ENCODE peak calls at places on chromosomes 12 and 14, in ten cellular contexts. Q is breast epithelium; R is suprapubic skin; Z is upper lobe of right lung; D is prostate gland; U is Panc1; J is mammary epithelial cell; L is HepG2; M is small intestine; F is CD8-positive, alpha-beta T cell. K is an unnamed sample.
A peak's percentile ranks its signal among the peaks of the same experiment; 100 is the strongest.

GRCh38 chr12:115199831-115200230 is 515.9 kb upstream of the TBX3 start:
- DNase-seq in Q (no peak), R (no peak), Z (no peak), D (no peak), U (no peak), J (no peak), L (no peak), M (no peak), F (no peak), K (no peak)

GRCh38 chr14:71711619-71712018 is 220.6 kb upstream of the RGS6 start:
- DNase-seq in Q (no peak), R (no peak), Z (no peak), D (no peak), U (no peak), J (peak; percentile 81), L (no peak), M (no peak), F (no peak), K (no peak)

GRCh38 chr12:39272934-39273770 is 169.8 kb downstream of the KIF21A start:
- DNase-seq in Q (no peak), R (no peak), Z (no peak), D (no peak), U (peak; percentile 10), J (peak; percentile 35), L (peak; percentile 24), M (peak; percentile 25), F (peak; percentile 8), K (no peak)

GRCh38 chr14:56351861-56352260 is 227.7 kb upstream of the TMEM260 start:
- DNase-seq in Q (no peak), R (no peak), Z (no peak), D (no peak), U (no peak), J (peak; percentile 57), L (no peak), M (no peak), F (no peak), K (no peak)

GRCh38 chr12:116336542-116337065 is 59.1 kb upstream of the MED13L start:
- DNase-seq in Q (no peak), R (no peak), Z (no peak), D (no peak), U (no peak), J (no peak), L (no peak), M (no peak), F (no peak), K (no peak)

GRCh38 chr12:81303935-81304334 is 226.1 kb downstream of the ACSS3 start:
- DNase-seq in Q (no peak), R (no peak), Z (no peak), D (no peak), U (no peak), J (no peak), L (no peak), M (no peak), F (no peak), K (no peak)

GRCh38 chr14:94933411-94933964 is 163.6 kb upstream of the GSC start:
- DNase-seq in Q (no peak), R (no peak), Z (no peak), D (peak; percentile 49), U (no peak), J (no peak), L (no peak), M (no peak), F (no peak), K (no peak)

GRCh38 chr14:97459180-97459579 is 662.0 kb downstream of the VRK1 start:
- DNase-seq in Q (no peak), R (no peak), Z (no peak), D (no peak), U (no peak), J (no peak), L (no peak), M (peak; percentile 22), F (no peak), K (no peak)

GRCh38 chr12:129594098-129594497 is 309.7 kb downstream of the TMEM132D start:
- DNase-seq in Q (no peak), R (no peak), Z (no peak), D (no peak), U (no peak), J (no peak), L (no peak), M (no peak), F (no peak), K (no peak)

GRCh38 chr14:101819251-101819990 is 57.9 kb downstream of the PPP2R5C start:
- DNase-seq in Q (no peak), R (no peak), Z (no peak), D (no peak), U (no peak), J (no peak), L (no peak), M (peak; percentile 52), F (peak; percentile 76), K (no peak)

GRCh38 chr14:73785834-73786631 is 65.6 kb upstream of the PTGR2 start:
- DNase-seq in Q (peak; percentile 70), R (peak; percentile 93), Z (peak; percentile 88), D (peak; percentile 81), U (no peak), J (peak; percentile 84), L (peak; percentile 95), M (peak; percentile 85), F (peak; percentile 62), K (peak; percentile 86)

GRCh38 chr12:119957135-119957534 is 31.9 kb upstream of the BICDL1 start:
- DNase-seq in Q (no peak), R (no peak), Z (no peak), D (no peak), U (no peak), J (no peak), L (no peak), M (no peak), F (no peak), K (no peak)

GRCh38 chr12:130829391-130830245 is 9.4 kb downstream of the STX2 start:
- DNase-seq in Q (no peak), R (no peak), Z (no peak), D (no peak), U (no peak), J (no peak), L (no peak), M (no peak), F (no peak), K (no peak)

GRCh38 chr12:120229583-120230325 is 28.8 kb upstream of the RPLP0 start:
- DNase-seq in Q (no peak), R (no peak), Z (no peak), D (no peak), U (no peak), J (peak; percentile 76), L (no peak), M (peak; percentile 94), F (peak; percentile 5), K (peak; percentile 53)

GRCh38 chr12:132514838-132515237 is 24.9 kb downstream of the FBRSL1 start:
- DNase-seq in Q (no peak), R (no peak), Z (no peak), D (no peak), U (no peak), J (no peak), L (no peak), M (no peak), F (no peak), K (no peak)

DNA sequence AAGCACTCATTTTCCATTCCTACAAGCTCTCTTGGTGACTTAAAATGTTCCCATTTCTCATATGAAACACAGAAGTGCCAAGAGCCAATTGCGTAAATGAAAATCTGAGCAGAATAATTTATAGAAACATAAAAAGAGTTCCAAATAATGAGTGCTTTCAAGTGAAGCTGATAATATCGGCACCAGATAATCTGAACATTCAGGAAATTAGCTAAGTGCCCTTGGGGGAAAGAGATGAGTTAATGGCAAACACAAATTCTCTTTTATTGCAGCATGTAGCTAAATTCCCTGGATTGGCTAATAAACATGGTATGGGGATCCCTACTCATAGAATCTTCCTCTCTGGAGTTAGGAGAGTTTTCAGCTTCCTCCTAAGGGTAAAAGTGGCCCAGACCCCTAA is 46.7 kb downstream of the DAD1 start:
- DNase-seq in Q (no peak), R (no peak), Z (no peak), D (no peak), U (no peak), J (peak; percentile 41), L (no peak), M (no peak), F (no peak), K (no peak)
- H3K27ac ChIP-seq in Q (no peak overlapping the region), R (no peak overlapping the region), Z (no peak overlapping the region), D (no peak overlapping the region), U (no peak overlapping the region), J (no peak overlapping the region), L (no peak overlapping the region), M (no peak overlapping the region), F (peak overlapping the region; percentile 22), K (no peak overlapping the region)

DNA sequence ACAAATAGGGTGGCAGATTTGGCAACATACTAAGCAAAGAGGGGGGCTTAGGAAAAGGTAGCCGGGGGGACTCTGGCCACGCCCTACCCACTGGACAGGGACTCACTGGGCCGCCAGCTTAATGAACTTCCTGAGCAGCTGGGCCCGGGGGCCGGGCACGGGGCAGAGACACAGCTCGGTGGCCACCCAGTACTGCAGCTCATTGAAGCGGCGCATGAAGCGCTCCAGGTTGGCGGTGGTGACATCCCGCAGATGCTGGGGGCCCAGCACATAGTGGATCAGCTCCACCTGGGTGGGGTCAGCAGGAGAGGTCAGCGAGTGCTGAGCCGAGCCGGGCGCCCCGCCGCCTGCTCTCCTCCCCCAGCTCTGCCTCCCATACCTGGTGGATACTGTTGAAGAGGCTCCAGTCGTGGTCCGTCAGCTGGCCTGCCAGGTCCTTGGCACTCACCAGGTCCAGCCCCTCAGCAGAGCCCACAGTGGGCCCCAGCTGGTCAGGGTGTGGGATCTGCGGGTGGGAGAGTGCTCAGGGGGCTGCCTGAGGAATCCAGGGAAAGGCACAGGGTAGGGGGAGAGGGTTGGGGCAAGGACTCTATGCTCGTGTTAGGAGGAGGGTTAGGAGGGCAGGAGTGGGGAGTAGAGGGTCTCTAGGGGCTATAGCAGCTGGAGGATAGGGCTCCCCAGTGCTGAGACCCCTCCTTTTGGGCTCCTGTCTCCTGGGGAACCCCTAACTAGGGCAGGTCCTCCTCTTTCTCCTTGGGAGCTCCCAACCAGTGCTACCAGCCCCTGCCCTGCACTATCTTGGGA is 15.4 kb upstream of the ENDOU start:
- DNase-seq in Q (no peak), R (no peak), Z (no peak), D (no peak), U (no peak), J (no peak), L (peak; percentile 9), M (no peak), F (no peak), K (no peak)
- H3K27ac ChIP-seq in Q (peak overlapping the region; percentile 62), R (peak overlapping the region; percentile 38), Z (peak overlapping the region; percentile 47), D (no peak overlapping the region), U (no peak overlapping the region), J (no peak overlapping the region), L (no peak overlapping the region), M (peak overlapping the region; percentile 42), F (no peak overlapping the region), K (no peak overlapping the region)

DNA sequence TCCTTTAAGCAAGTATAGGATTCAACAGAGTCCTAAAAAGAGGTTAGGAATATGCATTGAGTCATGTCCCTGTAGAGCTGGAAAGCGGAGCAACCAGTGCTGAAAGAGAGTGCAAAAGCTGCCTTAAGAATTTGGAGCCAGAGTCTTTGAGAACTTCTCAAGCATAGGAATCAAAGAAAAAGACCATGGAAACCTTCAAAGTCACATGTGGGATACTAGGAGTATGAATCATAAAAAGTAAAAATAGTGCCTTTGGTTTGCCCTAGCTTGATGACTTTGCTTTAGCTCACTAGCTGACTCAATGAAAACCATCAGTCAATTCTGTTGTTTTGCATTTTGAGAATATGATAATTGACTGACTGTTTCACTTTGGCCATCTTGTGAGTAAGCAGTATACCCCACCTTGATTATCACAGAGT is 248.4 kb upstream of the KRR1 start:
- DNase-seq in Q (no peak), R (no peak), Z (no peak), D (no peak), U (peak; percentile 54), J (peak; percentile 95), L (no peak), M (no peak), F (no peak), K (no peak)
- H3K27ac ChIP-seq in Q (no peak overlapping the region), R (no peak overlapping the region), Z (no peak overlapping the region), D (no peak overlapping the region), U (peak overlapping the region; percentile 89), J (peak overlapping the region; percentile 71), L (no peak overlapping the region), M (no peak overlapping the region), F (no peak overlapping the region), K (no peak overlapping the region)

GRCh38 chr12:118328486-118329340 is 44.0 kb downstream of the TAOK3 start:
- DNase-seq in Q (no peak), R (no peak), Z (no peak), D (no peak), U (no peak), J (no peak), L (no peak), M (no peak), F (no peak), K (no peak)
- H3K27ac ChIP-seq in Q (no peak overlapping the region), R (no peak overlapping the region), Z (no peak overlapping the region), D (no peak overlapping the region), U (no peak overlapping the region), J (no peak overlapping the region), L (no peak overlapping the region), M (no peak overlapping the region), F (no peak overlapping the region), K (no peak overlapping the region)